ENCODE peak calls at places on chromosomes 11 and 22, in ten cellular contexts. R is sigmoid colon, I is transverse colon, Q is suprapubic skin, B is stomach, H is HepG2, J is K562, X is H1, N is SK-N-SH, M is upper lobe of left lung. E is an unnamed sample.

GRCh38 chr11:2300936-2301630 is 635 bp downstream of the C11orf21 start:
- DNase-seq in R (no peak), I (no peak), Q (no peak), B (peak), H (no peak), J (no peak), X (no peak), N (no peak), M (peak), E (peak)

GRCh38 chr11:114773541-114774338 is 95.4 kb downstream of the NXPE2 start:
- DNase-seq in R (no peak), I (no peak), Q (no peak), B (no peak), H (no peak), J (no peak), X (no peak), N (no peak), M (no peak), E (no peak)

GRCh38 chr11:61172353-61172752 is 11.1 kb upstream of the VPS37C start:
- DNase-seq in R (peak), I (no peak), Q (no peak), B (peak), H (no peak), J (no peak), X (no peak), N (no peak), M (no peak), E (no peak)

GRCh38 chr11:88039512-88040496 is 135.4 kb downstream of the RAB38 start:
- DNase-seq in R (no peak), I (no peak), Q (no peak), B (no peak), H (no peak), J (no peak), X (no peak), N (no peak), M (no peak), E (no peak)

GRCh38 chr11:115458877-115459276 is 45.3 kb downstream of the CADM1 start:
- DNase-seq in R (no peak), I (no peak), Q (no peak), B (no peak), H (no peak), J (no peak), X (no peak), N (no peak), M (no peak), E (no peak)

GRCh38 chr11:128862913-128863660 is 4.0 kb downstream of the KCNJ1 start:
- DNase-seq in R (no peak), I (no peak), Q (no peak), B (no peak), H (no peak), J (no peak), X (no peak), N (no peak), M (no peak), E (no peak)

GRCh38 chr11:65900899-65901180 is 652 bp upstream of the FOSL1 start:
- DNase-seq in R (no peak), I (no peak), Q (no peak), B (no peak), H (no peak), J (no peak), X (no peak), N (no peak), M (no peak), E (no peak)

GRCh38 chr22:24134090-24134846 is 47.0 kb upstream of the SUSD2 start:
- DNase-seq in R (no peak), I (peak), Q (no peak), B (peak), H (no peak), J (no peak), X (no peak), N (no peak), M (peak), E (no peak)

GRCh38 chr22:33272180-33272579 is 214.0 kb upstream of the SYN3 start:
- DNase-seq in R (no peak), I (no peak), Q (no peak), B (no peak), H (peak), J (no peak), X (no peak), N (no peak), M (no peak), E (no peak)

GRCh38 chr11:96061730-96062524 is 138.0 kb upstream of the MTMR2 start:
- DNase-seq in R (no peak), I (no peak), Q (no peak), B (no peak), H (peak), J (no peak), X (no peak), N (no peak), M (no peak), E (no peak)

GRCh38 chr11:119012629-119013170 is 5.4 kb downstream of the RPS25 start:
- DNase-seq in R (no peak), I (no peak), Q (no peak), B (no peak), H (no peak), J (no peak), X (no peak), N (no peak), M (no peak), E (no peak)

GRCh38 chr11:60003729-60004128 is 13.3 kb upstream of the OOSP4B start:
- DNase-seq in R (no peak), I (no peak), Q (no peak), B (no peak), H (no peak), J (no peak), X (no peak), N (no peak), M (no peak), E (no peak)

GRCh38 chr11:85941380-85941973 is 86.3 kb downstream of the CCDC83 start:
- DNase-seq in R (peak), I (peak), Q (no peak), B (peak), H (peak), J (peak), X (peak), N (peak), M (no peak), E (no peak)

GRCh38 chr11:8228206-8228605 is 35.5 kb downstream of the LMO1 start:
- DNase-seq in R (no peak), I (no peak), Q (no peak), B (no peak), H (no peak), J (no peak), X (no peak), N (no peak), M (no peak), E (no peak)

GRCh38 chr11:105881027-105881426 is 141.0 kb downstream of the MSANTD4 start:
- DNase-seq in R (no peak), I (no peak), Q (no peak), B (no peak), H (no peak), J (no peak), X (no peak), N (no peak), M (no peak), E (no peak)

GRCh38 chr11:60915250-60915914 is 1.4 kb downstream of the TMEM109 start:
- DNase-seq in R (peak), I (peak), Q (no peak), B (peak), H (no peak), J (no peak), X (peak), N (peak), M (no peak), E (no peak)

GRCh38 chr11:86176165-86176884 is 68.2 kb upstream of the EED start:
- DNase-seq in R (no peak), I (no peak), Q (no peak), B (no peak), H (peak), J (peak), X (no peak), N (no peak), M (no peak), E (no peak)

GRCh38 chr11:60905551-60906113 is 753 bp downstream of the PRPF19 start:
- DNase-seq in R (peak), I (no peak), Q (no peak), B (no peak), H (peak), J (no peak), X (no peak), N (peak), M (no peak), E (no peak)

GRCh38 chr11:77211594-77212251 is 83.7 kb downstream of the MYO7A start:
- DNase-seq in R (no peak), I (no peak), Q (no peak), B (no peak), H (no peak), J (no peak), X (no peak), N (no peak), M (peak), E (no peak)

GRCh38 chr22:25038771-25039170 is 86.3 kb downstream of the KIAA1671 start:
- DNase-seq in R (no peak), I (no peak), Q (no peak), B (no peak), H (no peak), J (no peak), X (no peak), N (no peak), M (no peak), E (no peak)

GRCh38 chr22:26170795-26171194 is 1.5 kb downstream of the SEZ6L start:
- DNase-seq in R (no peak), I (no peak), Q (peak), B (no peak), H (no peak), J (peak), X (peak), N (peak), M (peak), E (no peak)

GRCh38 chr11:65589444-65590239 is 6.0 kb downstream of the KCNK7 start:
- DNase-seq in R (peak), I (peak), Q (no peak), B (no peak), H (no peak), J (peak), X (no peak), N (no peak), M (peak), E (no peak)

GRCh38 chr11:17489729-17490128 is 13.1 kb upstream of the ABCC8 start:
- DNase-seq in R (no peak), I (no peak), Q (no peak), B (no peak), H (no peak), J (no peak), X (no peak), N (no peak), M (no peak), E (no peak)

GRCh38 chr11:12914401-12914912 is 94.7 kb upstream of the RASSF10 start:
- DNase-seq in R (peak), I (peak), Q (no peak), B (no peak), H (no peak), J (peak), X (peak), N (peak), M (peak), E (no peak)

GRCh38 chr11:36007127-36007824 is 63.4 kb downstream of the LDLRAD3 start:
- DNase-seq in R (no peak), I (no peak), Q (no peak), B (no peak), H (no peak), J (no peak), X (no peak), N (no peak), M (no peak), E (no peak)

GRCh38 chr11:96235725-96236124 is 107.3 kb downstream of the MAML2 start:
- DNase-seq in R (no peak), I (no peak), Q (no peak), B (no peak), H (no peak), J (no peak), X (no peak), N (no peak), M (no peak), E (no peak)

GRCh38 chr11:120501440-120501839 is 10.1 kb upstream of the GRIK4 start:
- DNase-seq in R (no peak), I (no peak), Q (no peak), B (no peak), H (no peak), J (no peak), X (no peak), N (no peak), M (no peak), E (no peak)

GRCh38 chr22:17121235-17122195 is at the start of gene TMEM121B:
- DNase-seq in R (peak), I (peak), Q (no peak), B (peak), H (no peak), J (peak), X (peak), N (peak), M (peak), E (no peak)

GRCh38 chr11:131165036-131165435 is 205.4 kb upstream of the NTM start:
- DNase-seq in R (no peak), I (no peak), Q (no peak), B (no peak), H (no peak), J (no peak), X (no peak), N (no peak), M (no peak), E (no peak)

GRCh38 chr11:111378773-111379499 is at the start of gene POU2AF1:
- DNase-seq in R (no peak), I (peak), Q (no peak), B (no peak), H (no peak), J (no peak), X (no peak), N (no peak), M (peak), E (no peak)

GRCh38 chr22:17570851-17571631 is 7.7 kb downstream of the SLC25A18 start:
- DNase-seq in R (peak), I (peak), Q (peak), B (peak), H (no peak), J (no peak), X (no peak), N (no peak), M (peak), E (peak)

GRCh38 chr11:128759597-128759996 is 65.7 kb downstream of the FLI1 start:
- DNase-seq in R (no peak), I (no peak), Q (no peak), B (no peak), H (no peak), J (no peak), X (no peak), N (no peak), M (no peak), E (no peak)

GRCh38 chr22:29879738-29880137 is 3.2 kb upstream of the MTMR3 start:
- DNase-seq in R (no peak), I (no peak), Q (no peak), B (no peak), H (no peak), J (peak), X (peak), N (peak), M (no peak), E (no peak)

GRCh38 chr11:36398261-36398953 is 102.3 kb downstream of the PRR5L start:
- DNase-seq in R (no peak), I (no peak), Q (no peak), B (no peak), H (no peak), J (no peak), X (no peak), N (no peak), M (no peak), E (no peak)

GRCh38 chr11:46306296-46306853 is 28.9 kb downstream of the CREB3L1 start:
- DNase-seq in R (no peak), I (no peak), Q (no peak), B (no peak), H (no peak), J (no peak), X (no peak), N (no peak), M (no peak), E (no peak)
- TF ChIP-seq EP300 in R (no peak), I (no peak), Q (no peak), B (no peak), H (no peak), J (no peak), X (no peak), N (no peak), M (no peak), E (no peak)

GRCh38 chr22:50528682-50529415 is 963 bp downstream of the TYMP start:
- DNase-seq in R (no peak), I (peak), Q (peak), B (no peak), H (no peak), J (no peak), X (peak), N (no peak), M (peak), E (no peak)

GRCh38 chr22:50531546-50532352 is 1.9 kb upstream of the TYMP start:
- DNase-seq in R (peak), I (peak), Q (peak), B (peak), H (no peak), J (no peak), X (peak), N (peak), M (peak), E (no peak)

GRCh38 chr22:50529416-50530279 is at the start of gene TYMP:
- DNase-seq in R (peak), I (peak), Q (no peak), B (peak), H (peak), J (no peak), X (peak), N (no peak), M (peak), E (no peak)

GRCh38 chr22:50530857-50531545 is 1.2 kb upstream of the TYMP start:
- DNase-seq in R (peak), I (peak), Q (peak), B (peak), H (peak), J (no peak), X (peak), N (no peak), M (peak), E (no peak)

DNA sequence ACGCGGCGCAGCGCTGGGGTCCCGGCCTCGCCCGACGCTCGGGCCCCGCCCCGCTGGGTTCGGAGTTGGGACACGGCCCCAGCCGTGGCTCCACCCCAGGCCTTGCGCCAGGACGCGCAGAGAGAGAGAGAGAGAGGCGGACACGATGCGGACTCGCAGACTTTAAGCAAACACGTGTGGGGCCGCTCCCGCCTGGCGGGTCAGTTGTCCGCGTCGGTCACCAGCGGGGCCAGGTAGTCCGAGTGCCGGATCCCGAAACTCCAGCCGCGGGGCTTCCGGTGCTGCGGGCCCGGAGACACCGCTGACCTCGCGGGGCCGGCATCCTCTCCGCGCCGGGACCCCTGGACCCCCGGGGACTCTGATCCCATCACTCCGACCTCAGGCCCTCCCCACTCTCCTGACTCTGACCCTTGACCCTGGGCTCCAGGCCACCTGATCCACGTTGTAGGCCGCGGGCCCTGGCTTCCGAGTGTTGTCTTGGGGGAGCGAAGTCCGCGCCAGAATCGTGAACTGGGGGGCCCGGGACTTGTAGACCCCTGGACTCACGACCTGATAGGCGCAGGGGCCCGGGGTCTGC is 556 bp upstream of the TYMP start:
- DNase-seq in R (peak), I (peak), Q (peak), B (peak), H (peak), J (no peak), X (peak), N (no peak), M (no peak), E (no peak)
- TF ChIP-seq POLR2AphosphoS5 in R (peak), I (peak), Q (no peak), B (peak), H (peak), J (no peak), X (no peak), N (no peak), M (peak), E (peak)

GRCh38 chr11:93543292-93543977 is at the start of gene SMCO4:
- DNase-seq in R (peak), I (peak), Q (peak), B (peak), H (peak), J (peak), X (peak), N (peak), M (peak), E (no peak)

GRCh38 chr11:93542753-93543246 is 391 bp downstream of the SMCO4 start:
- DNase-seq in R (peak), I (peak), Q (no peak), B (peak), H (no peak), J (no peak), X (peak), N (no peak), M (peak), E (no peak)

GRCh38 chr11:93540337-93540736 is 2.9 kb downstream of the SMCO4 start:
- DNase-seq in R (no peak), I (no peak), Q (no peak), B (no peak), H (no peak), J (no peak), X (no peak), N (no peak), M (no peak), E (no peak)

GRCh38 chr11:93541154-93541553 is 2.0 kb downstream of the SMCO4 start:
- DNase-seq in R (no peak), I (no peak), Q (no peak), B (no peak), H (no peak), J (no peak), X (no peak), N (no peak), M (no peak), E (no peak)

DNA sequence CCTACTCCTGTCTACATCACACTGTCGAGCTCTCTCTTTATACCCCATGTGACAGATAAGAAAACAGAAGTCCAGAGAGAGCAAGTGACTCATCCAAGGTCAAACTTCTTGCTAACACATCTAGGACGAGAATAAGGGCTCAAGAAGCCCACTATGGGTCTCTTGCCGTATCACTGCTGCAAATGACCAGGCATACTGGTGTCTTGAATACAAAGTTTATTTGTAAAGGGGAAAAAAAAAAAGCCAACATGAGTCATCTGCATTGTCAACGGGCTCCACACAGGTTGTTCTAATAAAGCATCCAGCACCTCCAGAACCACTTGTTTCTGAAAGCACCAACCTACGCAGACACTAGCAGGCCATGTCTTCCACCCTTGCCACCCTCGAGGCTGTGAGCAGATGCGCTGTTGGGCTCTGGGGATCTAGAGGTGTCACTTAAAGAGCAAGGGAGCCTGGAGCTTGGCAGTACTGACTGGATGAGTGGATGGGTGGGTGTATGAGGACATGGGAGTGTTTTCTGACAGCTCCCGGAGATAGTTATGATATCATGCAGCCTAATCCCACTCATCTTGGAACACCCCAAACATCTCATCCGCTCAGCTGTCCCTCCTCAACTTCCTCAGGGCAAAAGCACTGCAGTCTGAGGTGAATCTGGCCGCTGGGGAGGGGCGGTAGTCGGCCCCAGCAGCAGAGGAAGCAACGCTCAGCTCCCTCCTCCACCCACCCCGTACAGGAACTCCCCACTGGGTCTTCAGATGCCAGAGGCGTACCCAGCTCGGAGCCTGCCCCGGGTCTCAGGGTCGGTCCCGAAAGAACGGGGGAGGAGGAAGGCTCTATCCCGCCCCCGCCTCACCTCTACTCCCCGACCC is 1.1 kb downstream of the SMCO4 start:
- DNase-seq in R (peak), I (peak), Q (no peak), B (peak), H (peak), J (peak), X (no peak), N (peak), M (no peak), E (no peak)
- TF ChIP-seq EP300 in R (no peak), I (no peak), Q (no peak), B (no peak), H (no peak), J (peak), X (no peak), N (no peak), M (no peak), E (no peak)

DNA sequence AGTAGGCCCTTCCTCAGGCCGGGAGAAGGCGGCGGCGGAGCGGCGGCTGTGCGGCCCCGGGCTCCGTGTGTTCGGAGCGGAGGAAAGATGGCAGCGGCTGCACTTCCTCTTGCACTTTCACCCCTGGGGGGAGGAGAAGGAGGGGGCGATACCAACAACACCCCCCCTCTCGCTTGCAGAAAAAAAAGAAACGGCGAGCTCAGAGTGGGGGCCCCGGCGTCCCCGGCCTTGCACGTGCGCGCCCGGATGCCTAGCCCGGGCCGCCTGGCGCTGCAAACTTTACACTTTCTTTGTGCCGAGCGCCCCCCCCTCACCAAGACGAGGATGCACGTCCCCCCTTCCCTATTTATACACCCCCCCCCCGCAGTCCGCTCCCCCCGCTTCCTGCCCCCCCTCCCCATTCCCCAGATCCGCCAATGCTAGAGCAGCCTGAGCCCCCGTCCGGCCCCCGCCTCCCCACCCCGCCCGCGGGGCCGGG is at the start of gene PATZ1:
- DNase-seq in R (peak), I (peak), Q (peak), B (peak), H (peak), J (peak), X (no peak), N (peak), M (no peak), E (no peak)
- TF ChIP-seq POLR2AphosphoS5 in R (peak), I (no peak), Q (no peak), B (no peak), H (peak), J (no peak), X (peak), N (peak), M (peak), E (no peak)